ENCODE peak calls at places on chromosome 14, in four cellular contexts. A, E, O and Y are unnamed samples.

GRCh38 chr14:75720828-75721227 is 59.8 kb downstream of the TTLL5 start:
- DNase-seq in O (peak; percentile 63), E (no peak), A (no peak), Y (no peak)

GRCh38 chr14:35366048-35366428 is 38.5 kb downstream of the NFKBIA start:
- DNase-seq in O (peak; percentile 56), A (peak; percentile 74), E (no peak), Y (no peak)

GRCh38 chr14:37087520-37087919 is 84.9 kb downstream of the SLC25A21 start:
- DNase-seq in O (no peak), E (no peak), A (no peak), Y (no peak)

GRCh38 chr14:24058951-24059475 is 7.2 kb downstream of the CARMIL3 start:
- DNase-seq in A (no peak), E (no peak), O (no peak), Y (no peak)

GRCh38 chr14:59964251-59965007 is 44.5 kb downstream of the LRRC9 start:
- DNase-seq in A (peak; percentile 31), O (peak; percentile 22), E (no peak), Y (peak; percentile 50)

GRCh38 chr14:64337901-64338615 is 43.9 kb upstream of the ESR2 start:
- DNase-seq in O (peak; percentile 44), E (peak; percentile 19), A (peak; percentile 58), Y (peak; percentile 78)

GRCh38 chr14:71327691-71328090 is 420.4 kb downstream of the PCNX1 start:
- DNase-seq in E (no peak), O (no peak), A (peak; percentile 37), Y (no peak)

GRCh38 chr14:50355692-50356091 is 41.0 kb downstream of the CDKL1 start:
- DNase-seq in A (no peak), O (no peak), E (no peak), Y (no peak)

GRCh38 chr14:72941286-72941985 is 15.2 kb downstream of the DCAF4 start:
- DNase-seq in O (no peak), E (no peak), A (no peak), Y (no peak)

GRCh38 chr14:21069388-21070082 is 569 bp upstream of the ARHGEF40 start:
- DNase-seq in E (no peak), O (peak; percentile 23), A (peak; percentile 29), Y (no peak)

GRCh38 chr14:57189070-57189469 is 79.6 kb downstream of the EXOC5 start:
- DNase-seq in E (no peak), O (no peak), A (peak; percentile 11), Y (no peak)

GRCh38 chr14:72013606-72014129 is 81.4 kb downstream of the RGS6 start:
- DNase-seq in E (no peak), A (no peak), O (no peak), Y (no peak)

GRCh38 chr14:35438910-35439713 is 34.6 kb upstream of the NFKBIA start:
- DNase-seq in O (no peak), A (no peak), E (no peak), Y (peak; percentile 93)

GRCh38 chr14:105899071-105899641 is 372.8 kb downstream of the TMEM121 start:
- DNase-seq in O (no peak), A (no peak), E (no peak), Y (no peak)

GRCh38 chr14:33596211-33597080 is 354.4 kb downstream of the EGLN3 start:
- DNase-seq in A (no peak), O (no peak), E (no peak), Y (no peak)

GRCh38 chr14:50335989-50336391 is 23.9 kb downstream of the DMAC2L start:
- DNase-seq in A (peak; percentile 65), O (peak; percentile 23), E (peak; percentile 6), Y (no peak)

GRCh38 chr14:101820283-101820798 is 58.8 kb downstream of the PPP2R5C start:
- DNase-seq in E (no peak), O (no peak), A (no peak), Y (peak; percentile 64)

DNA sequence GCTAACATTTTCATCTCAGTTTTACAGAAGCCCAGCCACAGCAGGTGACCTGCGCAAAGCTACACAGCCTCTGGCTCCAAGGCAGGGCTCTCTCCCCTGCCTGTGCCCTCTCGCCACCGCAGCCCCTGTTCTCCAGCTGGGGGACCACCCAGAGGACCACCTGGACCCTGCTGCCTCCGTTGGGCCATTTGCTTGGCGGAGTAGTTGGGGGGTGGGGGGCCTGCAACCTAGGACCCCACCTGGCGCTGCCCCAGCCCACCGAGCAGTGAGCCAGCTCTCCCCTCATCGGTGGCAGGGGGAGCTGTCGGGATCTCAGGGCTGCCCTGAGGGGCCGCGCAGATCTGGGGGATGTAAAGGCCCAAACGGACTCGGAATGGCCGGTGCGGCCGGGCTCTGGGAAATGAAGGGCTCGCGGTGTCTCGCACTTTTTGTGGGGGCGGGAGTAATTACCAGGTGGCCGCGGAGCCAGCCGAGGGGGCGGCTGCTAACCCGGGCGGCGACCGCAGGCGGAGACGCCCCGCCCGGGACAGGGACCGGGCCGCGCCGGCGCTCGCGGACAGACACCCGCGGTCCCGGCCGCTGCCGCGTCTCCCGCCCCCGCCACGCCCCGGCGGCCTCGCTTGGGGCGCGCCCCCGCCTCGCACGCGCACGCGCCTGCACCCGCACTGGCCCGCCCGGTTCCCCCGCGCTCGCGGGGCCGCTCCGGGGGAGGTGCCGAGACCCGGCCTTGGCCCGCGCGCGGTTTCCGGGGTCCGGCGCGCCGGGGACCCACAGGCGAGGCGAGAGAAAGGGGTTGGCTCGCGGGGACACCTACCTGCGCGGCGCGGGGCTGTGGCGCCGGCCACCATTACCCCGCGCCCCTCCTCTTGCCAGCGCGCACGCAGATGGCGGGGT is 8.6 kb upstream of the GPR68 start:
- DNase-seq in A (no peak), E (no peak), O (no peak), Y (no peak)
- H3K4me3 ChIP-seq in A (peak overlapping the region; percentile 41), E (peak overlapping the region; percentile 40), O (peak overlapping the region; percentile 57), Y (peak overlapping the region; percentile 65)

DNA sequence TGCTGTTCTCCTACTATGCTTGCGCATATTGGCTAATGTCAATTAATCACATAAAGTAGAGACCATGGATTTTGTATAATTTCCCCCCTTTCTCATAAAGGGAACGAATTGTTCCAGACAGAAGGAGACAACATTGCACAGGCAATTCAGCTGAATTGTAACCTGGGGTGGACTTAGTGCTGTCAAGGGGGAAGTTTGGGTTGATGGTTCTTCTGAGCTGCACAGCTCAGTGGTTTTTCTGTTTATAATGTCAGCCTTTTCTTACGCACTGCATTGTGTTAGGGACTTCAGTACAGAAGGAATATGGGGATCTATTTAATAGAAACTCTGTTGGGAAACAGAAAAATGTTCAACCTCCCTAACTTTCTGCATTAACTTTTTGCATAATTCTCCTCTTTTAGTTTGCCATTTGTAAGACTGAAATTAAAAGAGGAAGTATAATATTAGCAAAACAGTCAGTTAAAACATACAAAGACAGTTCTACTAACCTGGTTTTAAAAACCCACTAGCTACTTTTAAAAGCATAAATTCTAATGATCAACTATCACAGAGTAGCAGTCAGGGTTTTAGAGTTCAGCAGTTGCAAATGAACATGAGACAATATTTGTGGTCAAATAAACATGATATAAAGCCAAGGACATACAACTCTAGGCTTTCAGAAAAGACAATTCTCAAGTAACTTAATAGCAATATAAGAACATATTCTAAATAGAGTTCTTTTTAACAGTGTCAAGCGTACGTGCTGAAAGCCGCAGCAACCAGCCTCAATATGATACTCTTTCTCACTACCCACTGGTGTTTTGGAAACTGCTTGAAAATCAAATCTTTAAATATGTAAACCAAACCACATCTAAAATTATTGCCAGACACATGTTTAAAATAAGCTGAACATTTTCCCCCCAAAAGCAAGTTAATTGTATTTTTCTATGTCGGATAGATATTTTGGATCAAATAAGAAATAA is 393.0 kb downstream of the FSCB start:
- DNase-seq in O (no peak), E (no peak), A (no peak), Y (peak; percentile 95)
- H2AFZ ChIP-seq in O (no peak overlapping the region), E (no peak overlapping the region), A (no peak overlapping the region), Y (peak overlapping the region; percentile 71)

GRCh38 chr14:56172571-56172971 is 54.4 kb downstream of the PELI2 start:
- DNase-seq in A (peak; percentile 92), O (peak; percentile 88), E (no peak), Y (no peak)
- H3K9ac ChIP-seq in A (peak overlapping the region; percentile 28), O (peak overlapping the region; percentile 46), E (no peak overlapping the region), Y (no peak overlapping the region)

GRCh38 chr14:41605550-41606248 is 977 bp upstream of the LRFN5 start:
- DNase-seq in A (peak; percentile 46), O (peak; percentile 55), E (no peak), Y (no peak)
- H3K4me3 ChIP-seq in A (peak overlapping the region; percentile 77), O (peak overlapping the region; percentile 94), E (no peak overlapping the region), Y (no peak overlapping the region)

GRCh38 chr14:95490127-95490526 is 26.3 kb downstream of the SYNE3 start:
- DNase-seq in O (no peak), A (no peak), E (no peak), Y (no peak)

GRCh38 chr14:95487669-95488084 is 28.8 kb downstream of the SYNE3 start:
- DNase-seq in O (no peak), E (no peak), A (no peak), Y (no peak)

GRCh38 chr14:95488376-95489162 is 27.9 kb downstream of the SYNE3 start:
- DNase-seq in A (peak; percentile 27), E (no peak), O (no peak), Y (no peak)

GRCh38 chr14:95490727-95491451 is 25.6 kb downstream of the SYNE3 start:
- DNase-seq in A (no peak), E (no peak), O (no peak), Y (no peak)

DNA sequence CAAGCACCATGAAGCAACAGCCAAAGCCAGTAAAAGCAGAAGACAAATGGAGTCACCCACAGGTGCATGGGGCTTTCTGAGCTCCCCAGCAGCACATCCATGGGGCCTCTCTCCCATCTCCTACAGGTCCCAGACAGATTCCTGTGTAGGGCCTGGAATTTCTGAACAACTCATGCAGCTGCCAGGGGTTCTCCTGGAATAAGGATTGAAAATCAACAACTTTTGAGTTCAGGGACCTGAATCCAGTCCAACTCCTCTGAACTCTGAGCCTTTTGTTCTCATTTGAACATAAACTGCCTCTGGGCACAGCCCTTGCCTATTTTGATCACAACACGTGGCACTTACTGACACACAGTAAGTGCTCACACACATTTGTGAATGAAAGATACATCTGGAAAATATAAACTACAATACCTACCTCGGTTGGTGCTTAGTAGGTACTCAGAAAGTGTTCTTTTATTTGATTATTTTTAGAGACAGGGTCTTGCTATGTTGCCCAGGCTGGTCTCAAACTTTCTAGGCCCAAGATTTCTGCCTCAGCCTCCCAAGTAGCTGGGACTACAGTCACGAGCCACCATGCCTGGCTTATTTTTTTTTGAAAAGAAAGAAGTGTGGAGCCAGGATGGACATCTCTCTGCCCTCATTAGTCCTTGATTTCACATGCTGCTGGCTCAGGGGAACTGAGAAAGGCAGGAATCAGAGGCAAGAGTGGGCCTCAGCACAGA is 27.1 kb downstream of the SYNE3 start:
- DNase-seq in E (no peak), A (no peak), O (no peak), Y (no peak)
- H2AFZ ChIP-seq in E (no peak overlapping the region), A (peak overlapping the region; percentile 16), O (no peak overlapping the region), Y (no peak overlapping the region)

GRCh38 chr14:99316281-99317163 is 44.5 kb upstream of the BCL11B start:
- DNase-seq in A (no peak), E (no peak), O (no peak), Y (no peak)
- H3K9ac ChIP-seq in A (no peak overlapping the region), E (no peak overlapping the region), O (no peak overlapping the region), Y (no peak overlapping the region)

GRCh38 chr14:103111297-103111981 is 11.8 kb upstream of the TNFAIP2 start:
- DNase-seq in E (no peak), A (no peak), O (no peak), Y (no peak)
- H3K4me3 ChIP-seq in E (no peak overlapping the region), A (no peak overlapping the region), O (no peak overlapping the region), Y (peak overlapping the region; percentile 34)

GRCh38 chr14:69263771-69264170 is 3.8 kb downstream of the GALNT16 start:
- DNase-seq in A (no peak), O (no peak), E (no peak), Y (peak; percentile 68)
- H2AFZ ChIP-seq in A (no peak overlapping the region), O (no peak overlapping the region), E (no peak overlapping the region), Y (no peak overlapping the region)